ENCODE peak calls at places on chromosomes 12 and 14, in eight cellular contexts. G, M, K, Q, X, N, H and U are unnamed samples.
A peak's percentile ranks its signal among the peaks of the same experiment; 100 is the strongest.

GRCh38 chr12:69070319-69071090 is 137.5 kb upstream of the CPM start:
- DNase-seq in G (peak; percentile 80), X (peak; percentile 53), H (no peak), M (peak; percentile 53), K (no peak), N (peak; percentile 76), Q (peak; percentile 82), U (no peak)

GRCh38 chr14:34580381-34580780 is 40.9 kb upstream of the EAPP start:
- DNase-seq in G (no peak), M (no peak), H (no peak), N (no peak), K (no peak), X (no peak), Q (no peak), U (no peak)

GRCh38 chr12:123223241-123223668 is 9.7 kb downstream of the MPHOSPH9 start:
- DNase-seq in Q (no peak), X (peak; percentile 84), N (no peak), H (no peak), K (no peak), M (no peak), G (peak; percentile 78), U (peak; percentile 17)

GRCh38 chr12:16350682-16351081 is 3.2 kb downstream of the MGST1 start:
- DNase-seq in X (no peak), K (no peak), Q (peak; percentile 83), N (peak; percentile 68), H (peak; percentile 76), M (peak; percentile 82), G (no peak), U (peak; percentile 74)

GRCh38 chr12:12278899-12279298 is 12.1 kb upstream of the LRP6 start:
- DNase-seq in X (no peak), H (no peak), M (no peak), G (no peak), K (no peak), N (no peak), Q (peak; percentile 35), U (no peak)

GRCh38 chr14:98958048-98959031 is 313.7 kb downstream of the BCL11B start:
- DNase-seq in Q (no peak), K (no peak), M (no peak), G (no peak), X (no peak), H (no peak), N (no peak), U (no peak)

GRCh38 chr12:88691811-88692210 is 111.5 kb upstream of the KITLG start:
- DNase-seq in H (no peak), X (no peak), N (no peak), K (no peak), M (peak; percentile 9), G (no peak), Q (peak; percentile 18), U (no peak)

GRCh38 chr14:30983858-30984257 is 41.6 kb upstream of the AP4S1 start:
- DNase-seq in N (no peak), H (no peak), X (no peak), K (no peak), M (no peak), Q (no peak), G (no peak), U (no peak)

GRCh38 chr12:1534708-1535107 is 59.7 kb downstream of the FBXL14 start:
- DNase-seq in K (no peak), N (no peak), Q (no peak), M (no peak), X (no peak), H (no peak), G (no peak), U (no peak)

GRCh38 chr12:21502164-21502496 is 541 bp downstream of the GOLT1B start:
- DNase-seq in Q (peak; percentile 54), M (peak; percentile 12), X (no peak), G (peak; percentile 60), N (peak; percentile 5), K (peak; percentile 24), H (no peak), U (no peak)